ENCODE peak calls at places on chromosomes 6 and 20, in six cellular contexts. G is glutamatergic neuron, F is AG09309, A is lung, T is AG04449, Y is A549. B is an unnamed sample.

GRCh38 chr20:21387528-21387927 is 9.8 kb downstream of the NKX2-4 start:
- DNase-seq in G (no peak), F (no peak), A (no peak), T (no peak), Y (no peak), B (no peak)

GRCh38 chr6:8881663-8882062 is 446.3 kb upstream of the SLC35B3 start:
- DNase-seq in G (no peak), F (no peak), A (no peak), T (no peak), Y (no peak), B (no peak)

GRCh38 chr6:100464910-100465700 is at the start of gene SIM1:
- DNase-seq in G (peak), F (no peak), A (no peak), T (peak), Y (no peak), B (no peak)

GRCh38 chr6:12572884-12573824 is 143.4 kb upstream of the PHACTR1 start:
- DNase-seq in G (no peak), F (no peak), A (no peak), T (no peak), Y (peak), B (no peak)

GRCh38 chr6:21742238-21742660 is 148.7 kb downstream of the SOX4 start:
- DNase-seq in G (no peak), F (no peak), A (no peak), T (peak), Y (peak), B (no peak)

GRCh38 chr6:149134531-149134933 is 183.0 kb upstream of the TAB2 start:
- DNase-seq in G (no peak), F (no peak), A (no peak), T (no peak), Y (no peak), B (no peak)

GRCh38 chr6:147077251-147077650 is 127.0 kb upstream of the STXBP5 start:
- DNase-seq in G (no peak), F (no peak), A (peak), T (no peak), Y (no peak), B (no peak)

GRCh38 chr6:158219229-158219628 is 51.1 kb downstream of the GTF2H5 start:
- DNase-seq in G (no peak), F (peak), A (peak), T (peak), Y (no peak), B (no peak)

GRCh38 chr6:75291744-75292143 is 7.2 kb upstream of the TMEM30A start:
- DNase-seq in G (no peak), F (no peak), A (no peak), T (no peak), Y (no peak), B (no peak)

GRCh38 chr20:53581444-53582311 is 12.0 kb downstream of the ZNF217 start:
- DNase-seq in G (no peak), F (no peak), A (peak), T (no peak), Y (no peak), B (no peak)

GRCh38 chr6:155389130-155389529 is 66.5 kb downstream of the NOX3 start:
- DNase-seq in G (no peak), F (no peak), A (no peak), T (no peak), Y (no peak), B (no peak)

GRCh38 chr6:128882560-128882959 is 378 bp upstream of the LAMA2 start:
- DNase-seq in G (no peak), F (no peak), A (no peak), T (no peak), Y (no peak), B (no peak)

GRCh38 chr6:46324706-46325105 is 153.9 kb upstream of the ENPP5 start:
- DNase-seq in G (no peak), F (no peak), A (no peak), T (no peak), Y (no peak), B (no peak)

GRCh38 chr20:62766716-62767115 is 29.6 kb upstream of the MRGBP start:
- DNase-seq in G (peak), F (no peak), A (no peak), T (no peak), Y (no peak), B (no peak)

GRCh38 chr6:54037277-54037779 is 73.9 kb upstream of the MLIP start:
- DNase-seq in G (no peak), F (no peak), A (no peak), T (no peak), Y (no peak), B (no peak)

GRCh38 chr20:33443006-33443511 is 504 bp downstream of the SNTA1 start:
- DNase-seq in G (no peak), F (no peak), A (no peak), T (no peak), Y (peak), B (no peak)

GRCh38 chr20:33445881-33446615 is 2.5 kb upstream of the SNTA1 start:
- DNase-seq in G (no peak), F (no peak), A (no peak), T (no peak), Y (no peak), B (no peak)

GRCh38 chr20:33443512-33444239 is at the start of gene SNTA1:
- DNase-seq in G (peak), F (no peak), A (peak), T (no peak), Y (peak), B (peak)

GRCh38 chr20:33442136-33443005 is 1.2 kb downstream of the SNTA1 start:
- DNase-seq in G (no peak), F (no peak), A (no peak), T (no peak), Y (no peak), B (no peak)

DNA sequence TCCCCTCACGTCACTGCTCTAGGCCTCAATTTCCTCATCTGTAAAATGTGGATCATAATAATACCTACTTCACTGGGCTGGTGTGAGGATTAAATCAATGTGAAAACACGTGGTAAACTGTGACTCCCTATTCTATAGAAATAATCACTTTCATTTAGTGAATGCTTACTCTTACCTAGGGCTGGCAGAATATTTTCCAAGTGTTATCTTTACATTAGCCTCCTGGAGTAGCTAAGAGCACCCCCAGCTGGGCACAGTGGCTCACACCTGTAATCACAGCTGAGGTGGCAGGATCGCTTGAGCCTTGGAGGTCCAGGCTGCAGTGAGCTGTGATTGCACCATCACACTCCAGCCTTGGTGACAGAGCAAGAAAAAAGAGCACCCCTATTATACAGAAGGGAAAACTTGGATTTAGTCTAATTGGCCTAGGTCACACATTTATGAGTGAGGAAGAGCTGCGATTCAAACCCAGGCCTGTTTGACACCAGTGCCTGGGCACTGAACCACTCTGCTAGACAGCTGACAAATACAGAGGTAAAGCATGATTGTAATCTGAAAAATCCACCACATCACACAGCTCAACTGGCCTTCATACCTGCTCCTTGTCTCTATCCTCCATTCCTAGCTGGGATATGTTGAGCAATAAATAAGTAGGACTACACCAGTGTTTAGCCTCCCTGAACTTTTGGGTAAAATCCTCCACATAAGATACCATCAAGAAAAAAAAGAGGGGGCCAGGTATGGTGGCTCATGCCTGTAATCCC is 1.4 kb upstream of the SNTA1 start:
- DNase-seq in G (no peak), F (no peak), A (no peak), T (no peak), Y (no peak), B (no peak)
- TF ChIP-seq CTCF in G (no peak), F (peak), A (no peak), T (no peak), Y (peak), B (no peak)

GRCh38 chr6:31870385-31870921 is 7.8 kb upstream of the NEU1 start:
- DNase-seq in G (no peak), F (no peak), A (no peak), T (no peak), Y (no peak), B (no peak)
- TF ChIP-seq CTCF in G (no peak), F (no peak), A (no peak), T (no peak), Y (no peak), B (no peak)

DNA sequence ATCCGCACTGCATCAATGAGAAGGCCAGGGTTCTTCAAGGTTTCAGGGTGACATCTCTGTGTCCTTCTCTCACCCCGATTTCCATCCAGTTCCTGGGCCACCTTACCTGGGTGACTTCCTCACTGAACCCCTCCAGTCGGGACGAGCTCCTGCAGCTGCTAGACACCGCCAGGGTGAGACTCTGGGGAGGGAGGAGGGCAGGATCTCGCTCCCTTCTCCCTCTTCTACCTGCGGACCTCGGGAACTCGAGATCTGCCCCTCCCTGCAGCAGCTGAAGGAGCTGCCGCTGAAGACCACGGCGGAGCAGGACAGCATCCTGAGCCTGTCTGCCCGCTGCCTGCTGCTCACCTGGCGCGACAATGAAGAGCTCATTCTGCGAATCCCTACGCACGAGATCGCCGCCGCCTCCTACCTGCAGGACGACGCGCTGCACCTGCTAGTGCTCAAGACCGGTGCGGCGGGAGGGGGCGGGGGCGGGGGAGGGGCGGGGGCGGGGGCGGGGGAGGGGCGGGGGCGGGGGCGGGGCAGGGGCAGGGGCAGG is 7.5 kb downstream of the CCM2L start:
- DNase-seq in G (peak), F (no peak), A (peak), T (no peak), Y (peak), B (peak)
- TF ChIP-seq CTCF in G (peak), F (no peak), A (no peak), T (no peak), Y (no peak), B (no peak)

GRCh38 chr20:46084805-46085792 is 4.7 kb downstream of the NCOA5 start:
- DNase-seq in G (no peak), F (no peak), A (no peak), T (no peak), Y (peak), B (no peak)

GRCh38 chr20:46088409-46089075 is 1.2 kb downstream of the NCOA5 start:
- DNase-seq in G (no peak), F (no peak), A (no peak), T (no peak), Y (peak), B (no peak)

GRCh38 chr20:46089076-46089337 is 755 bp downstream of the NCOA5 start:
- DNase-seq in G (no peak), F (no peak), A (no peak), T (no peak), Y (peak), B (no peak)

GRCh38 chr20:46089338-46090094 is at the start of gene NCOA5:
- DNase-seq in G (peak), F (peak), A (peak), T (peak), Y (peak), B (peak)

GRCh38 chr20:46087161-46087560 is 2.6 kb downstream of the NCOA5 start:
- DNase-seq in G (no peak), F (no peak), A (no peak), T (no peak), Y (no peak), B (no peak)
- TF ChIP-seq CTCF in G (peak), F (peak), A (no peak), T (no peak), Y (peak), B (no peak)